ENCODE peak calls at places on chromosomes 11 and 22, in six cellular contexts. C is NCI-H1092 treated with DMSO at 0.1 percent for 48 hours; D is NCI-H510A; H is GM12865; X is stimulated activated CD4-positive, alpha-beta T cell treated with anti-CD3 and anti-CD28 coated beads, TNF-alpha, amount 100 ng/mL, for 1 hour; S is EL. V is an unnamed sample.

GRCh38 chr11:64235427-64236161 is 1.2 kb downstream of the VEGFB start:
- DNase-seq in H (no peak), X (no peak), D (no peak), S (no peak), C (no peak), V (no peak)

GRCh38 chr22:26892401-26893033 is 235.1 kb downstream of the MIAT start:
- DNase-seq in H (no peak), X (no peak), C (peak; percentile 95), S (peak; percentile 38), D (peak; percentile 78), V (peak; percentile 55)

GRCh38 chr11:96051820-96052219 is 127.9 kb upstream of the MTMR2 start:
- DNase-seq in D (no peak), C (no peak), H (peak; percentile 85), S (no peak), X (no peak), V (no peak)

GRCh38 chr11:108973402-108974119 is 308.7 kb downstream of the DDX10 start:
- DNase-seq in D (no peak), X (no peak), S (peak; percentile 97), C (no peak), H (no peak), V (peak; percentile 87)

GRCh38 chr11:64313491-64314145 is 3.7 kb downstream of the TRMT112 start:
- DNase-seq in C (no peak), X (no peak), D (no peak), S (no peak), H (no peak), V (peak; percentile 57)

GRCh38 chr22:22916952-22917290 is 29.3 kb downstream of the IGLL5 start:
- DNase-seq in S (no peak), X (no peak), H (no peak), D (no peak), C (no peak), V (no peak)

GRCh38 chr11:132125855-132126841 is 755.7 kb downstream of the NTM start:
- DNase-seq in X (no peak), S (peak; percentile 63), C (peak; percentile 88), D (peak; percentile 43), H (peak; percentile 24), V (peak; percentile 59)

GRCh38 chr22:28514314-28514713 is 165.3 kb downstream of the TTC28 start:
- DNase-seq in X (no peak), C (no peak), D (no peak), S (no peak), H (no peak), V (peak; percentile 25)

GRCh38 chr22:45441158-45441557 is 27.7 kb downstream of the RIBC2 start:
- DNase-seq in H (peak; percentile 58), C (peak; percentile 7), D (no peak), S (peak; percentile 62), X (no peak), V (peak; percentile 77)

GRCh38 chr11:128180446-128181089 is 406.8 kb downstream of the ETS1 start:
- DNase-seq in D (no peak), S (peak; percentile 96), X (no peak), C (no peak), H (no peak), V (peak; percentile 81)

GRCh38 chr11:15912825-15913224 is 443.5 kb downstream of the SOX6 start:
- DNase-seq in C (no peak), D (no peak), H (no peak), X (no peak), S (no peak), V (no peak)

GRCh38 chr11:41431784-41432183 is 27.7 kb downstream of the LRRC4C start:
- DNase-seq in C (peak; percentile 20), D (no peak), X (no peak), S (no peak), H (peak; percentile 31), V (no peak)

GRCh38 chr11:44950036-44950624 is 553 bp downstream of the TP53I11 start:
- DNase-seq in X (no peak), C (peak; percentile 26), D (no peak), H (no peak), S (peak; percentile 12), V (peak; percentile 69)

GRCh38 chr11:35974878-35975578 is 31.2 kb downstream of the LDLRAD3 start:
- DNase-seq in X (no peak), H (no peak), D (no peak), S (no peak), C (no peak), V (no peak)

GRCh38 chr11:63518548-63518947 is 12.7 kb downstream of the LGALS12 start:
- DNase-seq in D (no peak), H (no peak), S (peak; percentile 70), X (no peak), C (no peak), V (no peak)

GRCh38 chr22:44391026-44391425 is 78.3 kb upstream of the SHISAL1 start:
- DNase-seq in D (no peak), X (no peak), H (no peak), C (no peak), S (no peak), V (no peak)

GRCh38 chr11:67195971-67196418 is 70.3 kb upstream of the GRK2 start:
- DNase-seq in C (no peak), H (no peak), D (no peak), S (peak; percentile 89), X (no peak), V (peak; percentile 82)

GRCh38 chr22:42856179-42856864 is 751 bp downstream of the ARFGAP3 start:
- DNase-seq in C (peak; percentile 27), D (no peak), S (peak; percentile 43), H (peak; percentile 64), X (no peak), V (peak; percentile 47)

GRCh38 chr11:20194470-20194869 is 34.2 kb upstream of the DBX1 start:
- DNase-seq in H (no peak), D (no peak), X (no peak), S (no peak), C (no peak), V (no peak)

GRCh38 chr11:67268036-67268683 is 1.9 kb downstream of the GRK2 start:
- DNase-seq in X (no peak), H (peak; percentile 94), D (no peak), C (no peak), S (no peak), V (no peak)

GRCh38 chr22:46352691-46353386 is 17.3 kb downstream of the TRMU start:
- DNase-seq in H (no peak), X (no peak), D (no peak), C (no peak), S (peak; percentile 18), V (no peak)

GRCh38 chr11:119480375-119481020 is 57.5 kb upstream of the THY1 start:
- DNase-seq in X (no peak), C (no peak), H (no peak), D (no peak), S (no peak), V (no peak)

GRCh38 chr11:2586091-2586792 is 113.6 kb downstream of the KCNQ1OT1 start:
- DNase-seq in X (no peak), H (no peak), C (no peak), D (no peak), S (no peak), V (peak; percentile 5)

GRCh38 chr11:93567406-93567819 is 24.2 kb upstream of the SMCO4 start:
- DNase-seq in X (no peak), C (peak; percentile 18), H (no peak), D (no peak), S (peak; percentile 30), V (peak; percentile 29)

GRCh38 chr11:40227730-40228129 is 1231.7 kb downstream of the LRRC4C start:
- DNase-seq in H (peak; percentile 10), C (no peak), X (no peak), S (no peak), D (no peak), V (no peak)

GRCh38 chr11:87421422-87421821 is 383.7 kb downstream of the TMEM135 start:
- DNase-seq in H (peak; percentile 76), X (no peak), D (peak; percentile 2), S (peak; percentile 86), C (peak; percentile 76), V (peak; percentile 88)

GRCh38 chr11:95549276-95549675 is 240.3 kb downstream of the FAM76B start:
- DNase-seq in D (no peak), S (no peak), C (no peak), X (no peak), H (no peak), V (no peak)